ENCODE peak calls at places on chromosomes 13 and 19, in ten cellular contexts. O is colonic mucosa; H is stimulated activated CD8-positive, alpha-beta memory T cell treated with anti-CD3 and anti-CD28 coated beads, Interleukin-15, amount 100 ng/mL, for 24 hours; E is SHP77 treated with DMSO at 0.1 percent for 48 hours; K is NCI-H2171; A is GM20000; F is left colon; Q is NCI-H345; R is stimulated activated CD4-positive, alpha-beta T cell treated with anti-CD3 and anti-CD28 coated beads, TNF-alpha, amount 100 ng/mL, for 24 hours; X is AG09309. N is an unnamed sample.

GRCh38 chr19:55546822-55547614 is 1.7 kb upstream of the SBK3 start:
- DNase-seq in Q (no peak), F (peak), X (peak), K (no peak), R (no peak), E (no peak), A (no peak), O (peak), H (no peak), N (no peak)

GRCh38 chr13:27821566-27821965 is 29.3 kb downstream of the GSX1 start:
- DNase-seq in E (no peak), Q (no peak), K (no peak), A (no peak), R (no peak), F (no peak), O (no peak), H (no peak), X (no peak), N (no peak)

GRCh38 chr13:24008679-24009078 is 111.4 kb upstream of the C1QTNF9B start:
- DNase-seq in H (no peak), F (no peak), X (no peak), K (no peak), Q (no peak), O (no peak), A (no peak), E (no peak), R (no peak), N (no peak)

GRCh38 chr19:46299004-46299509 is 2.2 kb downstream of the HIF3A start:
- DNase-seq in A (no peak), O (peak), Q (peak), F (peak), E (peak), R (no peak), H (no peak), X (no peak), K (peak), N (no peak)

GRCh38 chr19:47190167-47190727 is 40.8 kb downstream of the BBC3 start:
- DNase-seq in O (peak), K (no peak), A (no peak), R (peak), F (peak), Q (no peak), X (peak), E (no peak), H (no peak), N (peak)

GRCh38 chr13:110820311-110820710 is 94.6 kb downstream of the ANKRD10 start:
- DNase-seq in Q (peak), R (no peak), H (no peak), A (no peak), E (peak), X (no peak), F (no peak), O (no peak), K (no peak), N (no peak)

GRCh38 chr19:28028881-28029280 is 1184.1 kb downstream of the UQCRFS1 start:
- DNase-seq in O (no peak), F (no peak), R (no peak), Q (no peak), H (no peak), A (no peak), E (no peak), K (no peak), X (no peak), N (no peak)

GRCh38 chr13:52600666-52601065 is 41.6 kb upstream of the HNRNPA1L2 start:
- DNase-seq in X (no peak), H (no peak), A (no peak), Q (no peak), F (no peak), E (peak), K (no peak), R (no peak), O (no peak), N (no peak)